ENCODE peak calls at places on chromosomes 13 and 19, in five cellular contexts. F is RWPE2; C is T-cell; Y is effector memory CD8-positive, alpha-beta T cell; R is aorta. W is an unnamed sample.
A peak's percentile ranks its signal among the peaks of the same experiment; 100 is the strongest.

GRCh38 chr19:49361438-49362047 is 673 bp downstream of the TEAD2 start:
- ATAC-seq in R (peak; percentile 77), C (no peak), Y (no peak), F (no peak), W (peak; percentile 40)

GRCh38 chr13:113110852-113111315 is 5.3 kb downstream of the F7 start:
- ATAC-seq in R (peak; percentile 49), F (no peak), Y (peak; percentile 53), C (peak; percentile 46), W (no peak)

GRCh38 chr19:18807861-18808331 is 16.8 kb upstream of the COMP start:
- ATAC-seq in F (no peak), C (no peak), R (peak; percentile 61), Y (no peak), W (no peak)

GRCh38 chr13:27997904-27998522 is 9.5 kb upstream of the URAD start:
- ATAC-seq in C (no peak), Y (no peak), R (no peak), F (peak; percentile 54), W (peak; percentile 36)

GRCh38 chr19:13629687-13630357 is 123.5 kb upstream of the CACNA1A start:
- ATAC-seq in Y (no peak), C (no peak), F (no peak), R (no peak), W (no peak)

GRCh38 chr19:54418030-54418929 is 3.0 kb downstream of the TTYH1 start:
- ATAC-seq in Y (peak; percentile 75), F (peak; percentile 39), R (no peak), C (peak; percentile 64), W (no peak)

GRCh38 chr13:30125422-30126073 is 181.8 kb downstream of the KATNAL1 start:
- ATAC-seq in R (peak; percentile 55), Y (no peak), F (peak; percentile 97), C (no peak), W (peak; percentile 92)

GRCh38 chr19:7605490-7606222 is 10.0 kb downstream of the CAMSAP3 start:
- ATAC-seq in Y (peak; percentile 48), C (no peak), F (peak; percentile 56), R (no peak), W (no peak)

GRCh38 chr13:41236369-41236768 is 27.0 kb downstream of the MTRF1 start:
- ATAC-seq in C (no peak), F (no peak), Y (no peak), R (no peak), W (no peak)

GRCh38 chr13:33016414-33017409 is at the start of gene KL:
- ATAC-seq in R (peak; percentile 68), F (peak; percentile 10), Y (peak; percentile 28), C (peak; percentile 39), W (peak; percentile 34)

GRCh38 chr19:3073931-3074595 is 11.8 kb upstream of the TLE5 start:
- ATAC-seq in C (no peak), Y (no peak), F (no peak), R (no peak), W (no peak)

GRCh38 chr13:23134542-23134941 is 46.2 kb upstream of the SGCG start:
- ATAC-seq in Y (no peak), R (peak; percentile 46), F (no peak), C (peak; percentile 20), W (no peak)

GRCh38 chr19:40553885-40554857 is 22.5 kb upstream of the SHKBP1 start:
- ATAC-seq in Y (no peak), R (no peak), F (no peak), C (no peak), W (no peak)

GRCh38 chr13:60386250-60386649 is 10.8 kb upstream of the TDRD3 start:
- ATAC-seq in R (no peak), F (no peak), C (no peak), Y (no peak), W (no peak)

GRCh38 chr19:16457954-16458331 is 13.8 kb downstream of the EPS15L1 start:
- ATAC-seq in F (no peak), Y (no peak), R (peak; percentile 40), C (no peak), W (no peak)

GRCh38 chr13:43223206-43223605 is 199.8 kb downstream of the DNAJC15 start:
- ATAC-seq in Y (no peak), C (no peak), R (no peak), F (no peak), W (no peak)

GRCh38 chr13:31015207-31015606 is 82.8 kb downstream of the TEX26 start:
- ATAC-seq in Y (no peak), C (no peak), F (no peak), R (no peak), W (no peak)

GRCh38 chr13:107157272-107157671 is 589.3 kb upstream of the ARGLU1 start:
- ATAC-seq in F (no peak), Y (no peak), C (no peak), R (no peak), W (no peak)

GRCh38 chr19:35755160-35755549 is 1.7 kb downstream of the HSPB6 start:
- ATAC-seq in Y (no peak), R (no peak), F (no peak), C (no peak), W (no peak)

GRCh38 chr19:56125806-56126590 is 4.9 kb upstream of the ZNF787 start:
- ATAC-seq in Y (no peak), F (no peak), R (no peak), C (no peak), W (no peak)

GRCh38 chr19:43818500-43818899 is 8.6 kb upstream of the ZNF283 start:
- ATAC-seq in C (no peak), Y (no peak), F (no peak), R (no peak), W (no peak)

GRCh38 chr13:35531551-35531950 is 55.1 kb upstream of the MAB21L1 start:
- ATAC-seq in R (no peak), F (no peak), C (no peak), Y (no peak), W (no peak)

GRCh38 chr13:100828226-100828625 is 153.6 kb upstream of the TMTC4 start:
- ATAC-seq in Y (no peak), R (no peak), C (no peak), F (no peak), W (no peak)

GRCh38 chr19:50705422-50706019 is 14.1 kb downstream of the SHANK1 start:
- ATAC-seq in F (peak; percentile 92), Y (peak; percentile 32), R (no peak), C (peak; percentile 53), W (no peak)

GRCh38 chr19:4174212-4174894 is 8.0 kb downstream of the SIRT6 start:
- ATAC-seq in C (no peak), F (no peak), R (no peak), Y (no peak), W (no peak)

GRCh38 chr19:2170987-2171348 is 7.2 kb downstream of the DOT1L start:
- ATAC-seq in Y (peak; percentile 1), R (no peak), C (peak; percentile 15), F (no peak), W (no peak)

GRCh38 chr13:28564030-28564429 is 69.1 kb upstream of the FLT1 start:
- ATAC-seq in F (peak; percentile 48), Y (no peak), C (no peak), R (no peak), W (no peak)

GRCh38 chr13:111184685-111185401 is 69.7 kb downstream of the ARHGEF7 start:
- ATAC-seq in C (peak; percentile 80), F (no peak), Y (peak; percentile 76), R (peak; percentile 77), W (no peak)

GRCh38 chr19:30116984-30117555 is 175.0 kb downstream of the URI1 start:
- ATAC-seq in R (peak; percentile 27), C (no peak), F (no peak), Y (no peak), W (no peak)